ENCODE peak calls at places on chromosome 7, in ten cellular contexts. E is body of pancreas; N is activated T-helper 1 cell treated with anti-CD3 and anti-CD28 coated beads, Interleukin-2, amount 50 U/mL, for 16 hours; V is T-helper 22 cell; J is right lobe of liver; P is HTR-8/SVneo; L is RPMI7951; S is sigmoid colon; C is left ventricle myocardium inferior; B is AML-193. U is an unnamed sample.

GRCh38 chr7:44977304-44977858 is 1.4 kb downstream of the MYO1G start:
- DNase-seq in E (peak), N (peak), V (peak), J (no peak), P (no peak), L (no peak), S (no peak), C (no peak), B (peak), U (peak)

GRCh38 chr7:130493275-130493868 is 1.5 kb downstream of the MEST start:
- DNase-seq in E (no peak), N (no peak), V (no peak), J (no peak), P (no peak), L (no peak), S (no peak), C (no peak), B (no peak), U (peak)

GRCh38 chr7:157158400-157158799 is 19.7 kb downstream of the UBE3C start:
- DNase-seq in E (peak), N (no peak), V (no peak), J (no peak), P (no peak), L (no peak), S (no peak), C (no peak), B (no peak), U (no peak)

GRCh38 chr7:108296911-108297310 is 159.3 kb downstream of the NRCAM start:
- DNase-seq in E (no peak), N (no peak), V (no peak), J (no peak), P (no peak), L (peak), S (no peak), C (no peak), B (no peak), U (no peak)

GRCh38 chr7:155796381-155797261 is 15.6 kb downstream of the SHH start:
- DNase-seq in E (peak), N (peak), V (peak), J (peak), P (peak), L (no peak), S (no peak), C (peak), B (peak), U (peak)

GRCh38 chr7:151424799-151425198 is 15.0 kb upstream of the WDR86 start:
- DNase-seq in E (no peak), N (no peak), V (no peak), J (no peak), P (no peak), L (no peak), S (no peak), C (no peak), B (no peak), U (no peak)

GRCh38 chr7:76282344-76283253 is 19.9 kb upstream of the HSPB1 start:
- DNase-seq in E (peak), N (no peak), V (no peak), J (no peak), P (no peak), L (no peak), S (no peak), C (no peak), B (no peak), U (no peak)

GRCh38 chr7:128235469-128235868 is 5.6 kb upstream of the LEP start:
- DNase-seq in E (no peak), N (no peak), V (no peak), J (no peak), P (no peak), L (no peak), S (no peak), C (no peak), B (no peak), U (no peak)

GRCh38 chr7:25069900-25070443 is 55.1 kb downstream of the CYCS start:
- DNase-seq in E (peak), N (peak), V (no peak), J (no peak), P (peak), L (peak), S (peak), C (peak), B (peak), U (no peak)

GRCh38 chr7:33853361-33854062 is 51.8 kb upstream of the BMPER start:
- DNase-seq in E (no peak), N (no peak), V (no peak), J (no peak), P (peak), L (peak), S (no peak), C (no peak), B (no peak), U (no peak)

GRCh38 chr7:5421626-5422323 is 1.9 kb downstream of the TNRC18 start:
- DNase-seq in E (peak), N (no peak), V (no peak), J (peak), P (no peak), L (peak), S (peak), C (peak), B (no peak), U (peak)

GRCh38 chr7:39909526-39909925 is 40.5 kb upstream of the CDK13 start:
- DNase-seq in E (no peak), N (no peak), V (no peak), J (no peak), P (no peak), L (no peak), S (no peak), C (no peak), B (no peak), U (no peak)

GRCh38 chr7:83427929-83428328 is 221.0 kb downstream of the SEMA3E start:
- DNase-seq in E (no peak), N (no peak), V (no peak), J (no peak), P (no peak), L (peak), S (no peak), C (no peak), B (no peak), U (no peak)

GRCh38 chr7:48528689-48529088 is 357.4 kb downstream of the ABCA13 start:
- DNase-seq in E (no peak), N (no peak), V (no peak), J (no peak), P (no peak), L (no peak), S (no peak), C (no peak), B (no peak), U (no peak)

GRCh38 chr7:2283074-2283473 is 31.2 kb downstream of the SNX8 start:
- DNase-seq in E (no peak), N (no peak), V (no peak), J (no peak), P (no peak), L (no peak), S (no peak), C (no peak), B (no peak), U (no peak)

GRCh38 chr7:131040467-131040932 is 287.2 kb upstream of the MKLN1 start:
- DNase-seq in E (peak), N (no peak), V (no peak), J (no peak), P (peak), L (peak), S (no peak), C (no peak), B (peak), U (no peak)

GRCh38 chr7:76372984-76373833 is 14.4 kb upstream of the YWHAG start:
- DNase-seq in E (peak), N (no peak), V (no peak), J (no peak), P (peak), L (peak), S (no peak), C (no peak), B (peak), U (no peak)

GRCh38 chr7:6443372-6443941 is 4.3 kb downstream of the DAGLB start:
- DNase-seq in E (no peak), N (no peak), V (no peak), J (no peak), P (peak), L (peak), S (no peak), C (no peak), B (no peak), U (no peak)

GRCh38 chr7:44517175-44517574 is 24.0 kb downstream of the NPC1L1 start:
- DNase-seq in E (no peak), N (no peak), V (no peak), J (no peak), P (no peak), L (no peak), S (no peak), C (no peak), B (no peak), U (no peak)

GRCh38 chr7:150362989-150363769 is 5.4 kb upstream of the REPIN1 start:
- DNase-seq in E (no peak), N (no peak), V (no peak), J (no peak), P (no peak), L (peak), S (peak), C (no peak), B (no peak), U (no peak)

GRCh38 chr7:116236020-116236630 is 25.8 kb downstream of the TES start:
- DNase-seq in E (peak), N (peak), V (peak), J (no peak), P (no peak), L (peak), S (no peak), C (no peak), B (peak), U (no peak)

GRCh38 chr7:126696236-126696635 is 556.5 kb downstream of the GRM8 start:
- DNase-seq in E (no peak), N (no peak), V (no peak), J (no peak), P (no peak), L (no peak), S (no peak), C (no peak), B (no peak), U (no peak)

GRCh38 chr7:109109558-109109957 is 539.9 kb downstream of the DNAJB9 start:
- DNase-seq in E (no peak), N (no peak), V (no peak), J (no peak), P (no peak), L (no peak), S (no peak), C (no peak), B (no peak), U (no peak)

GRCh38 chr7:140242057-140243031 is 65.6 kb upstream of the KDM7A start:
- DNase-seq in E (peak), N (no peak), V (no peak), J (peak), P (no peak), L (no peak), S (no peak), C (peak), B (peak), U (peak)

GRCh38 chr7:94671444-94672235 is 15.7 kb upstream of the SGCE start:
- DNase-seq in E (no peak), N (no peak), V (no peak), J (no peak), P (no peak), L (no peak), S (no peak), C (no peak), B (no peak), U (no peak)

GRCh38 chr7:32957326-32958045 is at the start of gene FKBP9:
- DNase-seq in E (peak), N (no peak), V (no peak), J (peak), P (peak), L (peak), S (peak), C (peak), B (no peak), U (peak)

GRCh38 chr7:12975387-12975786 is 288.0 kb downstream of the ARL4A start:
- DNase-seq in E (no peak), N (no peak), V (no peak), J (no peak), P (no peak), L (no peak), S (no peak), C (no peak), B (no peak), U (no peak)

GRCh38 chr7:130938661-130939060 is 204.7 kb upstream of the KLF14 start:
- DNase-seq in E (no peak), N (no peak), V (peak), J (no peak), P (no peak), L (no peak), S (no peak), C (no peak), B (no peak), U (no peak)

GRCh38 chr7:12210179-12211053 is 678 bp upstream of the TMEM106B start:
- DNase-seq in E (peak), N (no peak), V (no peak), J (peak), P (peak), L (no peak), S (no peak), C (peak), B (no peak), U (peak)

GRCh38 chr7:115350764-115351163 is 428.9 kb downstream of the MDFIC start:
- DNase-seq in E (no peak), N (no peak), V (no peak), J (no peak), P (no peak), L (no peak), S (no peak), C (no peak), B (no peak), U (no peak)

GRCh38 chr7:138064856-138065357 is 11.4 kb upstream of the AKR1D1 start:
- DNase-seq in E (no peak), N (no peak), V (no peak), J (peak), P (no peak), L (peak), S (no peak), C (no peak), B (no peak), U (no peak)

GRCh38 chr7:7100432-7100849 is 81.9 kb upstream of the C1GALT1 start:
- DNase-seq in E (no peak), N (no peak), V (no peak), J (no peak), P (no peak), L (peak), S (no peak), C (no peak), B (no peak), U (no peak)

GRCh38 chr7:100804681-100805431 is 22.5 kb downstream of the EPHB4 start:
- DNase-seq in E (no peak), N (no peak), V (no peak), J (no peak), P (no peak), L (no peak), S (no peak), C (no peak), B (no peak), U (no peak)

GRCh38 chr7:74306737-74307469 is 17.7 kb downstream of the CLIP2 start:
- DNase-seq in E (peak), N (no peak), V (no peak), J (no peak), P (peak), L (peak), S (peak), C (peak), B (no peak), U (no peak)

GRCh38 chr7:35482231-35482630 is 212.7 kb downstream of the HERPUD2 start:
- DNase-seq in E (no peak), N (no peak), V (no peak), J (no peak), P (no peak), L (no peak), S (no peak), C (no peak), B (no peak), U (no peak)

GRCh38 chr7:74226633-74227032 is 16.8 kb downstream of the LAT2 start:
- DNase-seq in E (peak), N (no peak), V (no peak), J (no peak), P (no peak), L (no peak), S (no peak), C (no peak), B (peak), U (no peak)